ENCODE peak calls at places on chromosomes 1 and 21, in nine cellular contexts. G, T, A, R, D, I, X, E and F are unnamed samples.

GRCh38 chr1:4207842-4208692 is 308.0 kb upstream of the C1orf174 start:
- DNase-seq in G (no peak), T (no peak), A (no peak), R (no peak), D (no peak), I (no peak), X (no peak), E (no peak), F (no peak)

GRCh38 chr1:171441278-171441677 is 44.1 kb upstream of the PRRC2C start:
- DNase-seq in G (no peak), T (no peak), A (peak; percentile 6), R (no peak), D (no peak), I (no peak), X (no peak), E (peak; percentile 28), F (no peak)

GRCh38 chr1:181142096-181143043 is 53.9 kb downstream of the IER5 start:
- DNase-seq in G (peak; percentile 90), T (peak; percentile 82), A (peak; percentile 97), R (peak; percentile 74), D (peak; percentile 87), I (peak; percentile 93), X (peak; percentile 42), E (peak; percentile 91), F (peak; percentile 82)

GRCh38 chr1:38456564-38456876 is 403.1 kb downstream of the RRAGC start:
- DNase-seq in G (no peak), T (no peak), A (peak; percentile 53), R (no peak), D (no peak), I (no peak), X (no peak), E (no peak), F (no peak)

GRCh38 chr1:169109561-169110134 is 3.2 kb downstream of the ATP1B1 start:
- DNase-seq in G (peak; percentile 87), T (no peak), A (peak; percentile 64), R (no peak), D (no peak), I (no peak), X (peak; percentile 64), E (peak; percentile 57), F (peak; percentile 58)

GRCh38 chr1:33332357-33332789 is 11.5 kb upstream of the A3GALT2 start:
- DNase-seq in G (no peak), T (no peak), A (no peak), R (no peak), D (no peak), I (no peak), X (no peak), E (no peak), F (peak; percentile 20)

GRCh38 chr1:84930831-84931230 is 37.8 kb upstream of the LPAR3 start:
- DNase-seq in G (no peak), T (no peak), A (no peak), R (no peak), D (no peak), I (no peak), X (no peak), E (no peak), F (no peak)

GRCh38 chr1:27863552-27863943 is 8.8 kb upstream of the THEMIS2 start:
- DNase-seq in G (no peak), T (no peak), A (no peak), R (no peak), D (no peak), I (peak; percentile 69), X (no peak), E (no peak), F (no peak)

GRCh38 chr1:40944841-40945430 is 34.6 kb upstream of the CTPS1 start:
- DNase-seq in G (peak; percentile 53), T (no peak), A (peak; percentile 33), R (no peak), D (no peak), I (no peak), X (no peak), E (no peak), F (no peak)

GRCh38 chr21:45455321-45456013 is 50.5 kb downstream of the COL18A1 start:
- DNase-seq in G (no peak), T (no peak), A (peak; percentile 73), R (no peak), D (no peak), I (no peak), X (no peak), E (no peak), F (peak; percentile 77)

GRCh38 chr1:109482796-109483638 is 688 bp upstream of the ATXN7L2 start:
- DNase-seq in G (no peak), T (peak; percentile 51), A (peak; percentile 73), R (no peak), D (peak; percentile 73), I (peak; percentile 70), X (no peak), E (no peak), F (no peak)

GRCh38 chr1:93588206-93588605 is 93.4 kb downstream of the BCAR3 start:
- DNase-seq in G (no peak), T (no peak), A (no peak), R (no peak), D (no peak), I (no peak), X (no peak), E (no peak), F (no peak)

GRCh38 chr1:25703671-25704637 is 87.4 kb downstream of the MAN1C1 start:
- DNase-seq in G (no peak), T (no peak), A (no peak), R (no peak), D (no peak), I (no peak), X (no peak), E (no peak), F (no peak)

GRCh38 chr1:97308131-97308530 is 586.5 kb downstream of the PTBP2 start:
- DNase-seq in G (no peak), T (no peak), A (no peak), R (no peak), D (no peak), I (no peak), X (no peak), E (no peak), F (no peak)

GRCh38 chr1:226497991-226498689 is 50.4 kb upstream of the STUM start:
- DNase-seq in G (peak; percentile 18), T (no peak), A (no peak), R (no peak), D (no peak), I (no peak), X (no peak), E (no peak), F (no peak)

GRCh38 chr21:35138665-35139381 is 89.7 kb upstream of the RUNX1 start:
- DNase-seq in G (no peak), T (peak; percentile 14), A (no peak), R (no peak), D (no peak), I (no peak), X (no peak), E (peak; percentile 0), F (no peak)